ENCODE peak calls at places on chromosomes 7 and 10, in five cellular contexts. One of them, this sample, is unnamed.
A peak's percentile ranks its signal among the peaks of the same experiment; 100 is the strongest.

GRCh38 chr7:39589323-39590111 is 23.3 kb downstream of the YAE1 start:
- DNase-seq in pancreas: peak; percentile 26
- DNase-seq in left ventricle myocardium inferior: no peak
- DNase-seq in heart left ventricle: no peak
- DNase-seq in PC-3: peak; percentile 88
- DNase-seq in this sample: peak; percentile 62

GRCh38 chr10:122490268-122490667 is 28.9 kb downstream of the HTRA1 start:
- DNase-seq in pancreas: no peak
- DNase-seq in left ventricle myocardium inferior: no peak
- DNase-seq in heart left ventricle: no peak
- DNase-seq in PC-3: peak; percentile 48
- DNase-seq in this sample: no peak

GRCh38 chr7:1893451-1893850 is 223.4 kb downstream of the ELFN1 start:
- DNase-seq in pancreas: no peak
- DNase-seq in left ventricle myocardium inferior: no peak
- DNase-seq in heart left ventricle: no peak
- DNase-seq in PC-3: no peak
- DNase-seq in this sample: no peak

GRCh38 chr10:119030421-119031250 is 1.1 kb downstream of the NANOS1 start:
- DNase-seq in pancreas: peak; percentile 43
- DNase-seq in left ventricle myocardium inferior: peak; percentile 39
- DNase-seq in heart left ventricle: peak; percentile 60
- DNase-seq in PC-3: peak; percentile 52
- DNase-seq in this sample: peak; percentile 48

GRCh38 chr10:31832261-31832660 is 96.4 kb downstream of the ARHGAP12 start:
- DNase-seq in pancreas: no peak
- DNase-seq in left ventricle myocardium inferior: no peak
- DNase-seq in heart left ventricle: no peak
- DNase-seq in PC-3: no peak
- DNase-seq in this sample: no peak

GRCh38 chr7:112985377-112985987 is 101.1 kb downstream of the GPR85 start:
- DNase-seq in pancreas: no peak
- DNase-seq in left ventricle myocardium inferior: no peak
- DNase-seq in heart left ventricle: no peak
- DNase-seq in PC-3: peak; percentile 23
- DNase-seq in this sample: no peak

GRCh38 chr7:65910237-65910636 is 37.4 kb downstream of the VKORC1L1 start:
- DNase-seq in pancreas: no peak
- DNase-seq in left ventricle myocardium inferior: no peak
- DNase-seq in heart left ventricle: no peak
- DNase-seq in PC-3: no peak
- DNase-seq in this sample: no peak

GRCh38 chr10:129744896-129745750 is 219.0 kb downstream of the EBF3 start:
- DNase-seq in pancreas: no peak
- DNase-seq in left ventricle myocardium inferior: no peak
- DNase-seq in heart left ventricle: no peak
- DNase-seq in PC-3: no peak
- DNase-seq in this sample: no peak

GRCh38 chr10:47012214-47012613 is 101.0 kb downstream of the PTPN20 start:
- DNase-seq in pancreas: no peak
- DNase-seq in left ventricle myocardium inferior: no peak
- DNase-seq in heart left ventricle: no peak
- DNase-seq in PC-3: no peak
- DNase-seq in this sample: no peak

GRCh38 chr10:114709966-114710365 is 51.9 kb upstream of the ABLIM1 start:
- DNase-seq in pancreas: no peak
- DNase-seq in left ventricle myocardium inferior: no peak
- DNase-seq in heart left ventricle: no peak
- DNase-seq in PC-3: peak; percentile 35
- DNase-seq in this sample: no peak

GRCh38 chr7:112180223-112180622 is 26.0 kb downstream of the DOCK4 start:
- DNase-seq in pancreas: no peak
- DNase-seq in left ventricle myocardium inferior: no peak
- DNase-seq in heart left ventricle: no peak
- DNase-seq in PC-3: no peak
- DNase-seq in this sample: no peak

GRCh38 chr7:47267346-47267745 is 314.6 kb downstream of the TNS3 start:
- DNase-seq in pancreas: no peak
- DNase-seq in left ventricle myocardium inferior: no peak
- DNase-seq in heart left ventricle: no peak
- DNase-seq in PC-3: no peak
- DNase-seq in this sample: no peak

GRCh38 chr7:16318463-16318862 is 102.9 kb downstream of the CRPPA start:
- DNase-seq in pancreas: no peak
- DNase-seq in left ventricle myocardium inferior: no peak
- DNase-seq in heart left ventricle: no peak
- DNase-seq in PC-3: peak; percentile 2
- DNase-seq in this sample: no peak

GRCh38 chr7:13071999-13072398 is 384.6 kb downstream of the ARL4A start:
- DNase-seq in pancreas: no peak
- DNase-seq in left ventricle myocardium inferior: no peak
- DNase-seq in heart left ventricle: no peak
- DNase-seq in PC-3: no peak
- DNase-seq in this sample: no peak

GRCh38 chr7:56092789-56093531 is at the start of gene PHKG1:
- DNase-seq in pancreas: peak; percentile 76
- DNase-seq in left ventricle myocardium inferior: peak; percentile 87
- DNase-seq in heart left ventricle: peak; percentile 90
- DNase-seq in PC-3: peak; percentile 63
- DNase-seq in this sample: no peak

GRCh38 chr7:83684928-83685327 is 36.0 kb upstream of the SEMA3E start:
- DNase-seq in pancreas: no peak
- DNase-seq in left ventricle myocardium inferior: no peak
- DNase-seq in heart left ventricle: no peak
- DNase-seq in PC-3: peak; percentile 62
- DNase-seq in this sample: no peak

GRCh38 chr7:17301491-17302101 is 3.1 kb downstream of the AHR start:
- DNase-seq in pancreas: peak; percentile 39
- DNase-seq in left ventricle myocardium inferior: no peak
- DNase-seq in heart left ventricle: peak; percentile 34
- DNase-seq in PC-3: peak; percentile 66
- DNase-seq in this sample: peak; percentile 5

GRCh38 chr7:100157334-100158228 is 942 bp downstream of the TRAPPC14 start:
- DNase-seq in pancreas: no peak
- DNase-seq in left ventricle myocardium inferior: no peak
- DNase-seq in heart left ventricle: no peak
- DNase-seq in PC-3: peak; percentile 67
- DNase-seq in this sample: no peak

GRCh38 chr10:132337019-132337418 is 5.0 kb downstream of the LRRC27 start:
- DNase-seq in pancreas: no peak
- DNase-seq in left ventricle myocardium inferior: no peak
- DNase-seq in heart left ventricle: no peak
- DNase-seq in PC-3: no peak
- DNase-seq in this sample: no peak

GRCh38 chr7:159144756-159145543 is at the start of gene VIPR2:
- DNase-seq in pancreas: no peak
- DNase-seq in left ventricle myocardium inferior: peak; percentile 50
- DNase-seq in heart left ventricle: peak; percentile 51
- DNase-seq in PC-3: no peak
- DNase-seq in this sample: no peak

GRCh38 chr7:99270702-99271101 is 1.9 kb upstream of the MYH16 start:
- DNase-seq in pancreas: no peak
- DNase-seq in left ventricle myocardium inferior: no peak
- DNase-seq in heart left ventricle: no peak
- DNase-seq in PC-3: no peak
- DNase-seq in this sample: no peak

GRCh38 chr10:21401196-21401595 is 124.3 kb downstream of the SKIDA1 start:
- DNase-seq in pancreas: no peak
- DNase-seq in left ventricle myocardium inferior: no peak
- DNase-seq in heart left ventricle: no peak
- DNase-seq in PC-3: no peak
- DNase-seq in this sample: no peak

GRCh38 chr7:134886353-134887057 is 99.8 kb upstream of the AGBL3 start:
- DNase-seq in pancreas: no peak
- DNase-seq in left ventricle myocardium inferior: peak; percentile 62
- DNase-seq in heart left ventricle: peak; percentile 62
- DNase-seq in PC-3: peak; percentile 62
- DNase-seq in this sample: no peak

GRCh38 chr7:94324380-94325120 is 70.1 kb upstream of the COL1A2 start:
- DNase-seq in pancreas: no peak
- DNase-seq in left ventricle myocardium inferior: no peak
- DNase-seq in heart left ventricle: no peak
- DNase-seq in PC-3: no peak
- DNase-seq in this sample: no peak

DNA sequence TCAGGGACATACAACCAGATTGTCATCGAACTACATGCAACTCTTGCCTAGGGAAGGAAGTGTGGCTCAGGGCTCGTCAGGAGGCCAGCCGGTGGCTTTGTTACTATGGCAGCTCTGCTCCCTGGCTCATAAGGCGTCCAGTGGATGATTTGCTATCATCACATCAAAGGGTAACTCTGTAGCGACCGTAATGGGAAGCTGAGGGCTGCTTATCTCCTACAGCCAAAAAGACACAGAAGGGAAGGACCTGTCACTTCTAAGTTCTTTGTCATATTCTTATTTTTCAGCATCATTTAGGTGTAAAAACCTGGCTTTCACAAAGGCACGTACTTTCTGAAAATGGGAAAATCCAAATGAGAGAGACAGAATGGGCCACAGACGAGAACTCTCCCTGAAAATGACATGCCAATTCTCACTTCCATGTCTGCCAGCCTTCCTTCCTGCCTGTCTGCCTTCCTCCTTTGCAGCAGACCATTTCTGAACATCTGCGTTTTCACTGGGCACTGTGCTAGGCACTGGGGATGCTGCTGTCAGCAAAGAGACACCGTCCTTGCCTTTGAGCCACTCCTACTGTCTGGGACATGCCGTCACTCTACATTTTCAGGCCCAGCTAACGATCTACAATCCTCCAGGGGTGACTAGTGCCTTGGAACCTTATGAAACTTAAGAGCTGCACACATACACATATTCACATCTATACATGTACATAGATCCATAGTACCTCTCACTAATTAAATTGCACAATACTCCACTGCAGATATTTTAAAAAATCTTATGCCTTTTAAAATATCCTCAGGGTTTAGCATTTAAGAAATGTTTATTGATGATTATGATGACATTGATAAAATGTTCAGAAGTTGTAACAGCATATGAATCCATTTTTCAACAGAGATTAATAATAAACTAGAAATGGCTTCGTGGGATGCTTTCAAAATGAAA is 26.9 kb downstream of the ENKUR start:
- DNase-seq in pancreas: no peak
- DNase-seq in left ventricle myocardium inferior: no peak
- DNase-seq in heart left ventricle: peak; percentile 28
- DNase-seq in PC-3: no peak
- DNase-seq in this sample: no peak
- H3K4me1 ChIP-seq in pancreas: peaks cover 8% of the 10 kb centered on the region
- H3K4me1 ChIP-seq in left ventricle myocardium inferior: peaks cover 21% of the 10 kb centered on the region
- H3K4me1 ChIP-seq in heart left ventricle: peaks cover 7% of the 10 kb centered on the region
- H3K4me1 ChIP-seq in PC-3: peaks cover 8% of the 10 kb centered on the region
- H3K4me1 ChIP-seq in this sample: no peaks in the 10 kb centered on the region

GRCh38 chr10:101287922-101288638 is 58.8 kb upstream of the LBX1 start:
- DNase-seq in pancreas: no peak
- DNase-seq in left ventricle myocardium inferior: no peak
- DNase-seq in heart left ventricle: no peak
- DNase-seq in PC-3: peak; percentile 16
- DNase-seq in this sample: no peak
- TF ChIP-seq CTCF in pancreas: no peak
- TF ChIP-seq CTCF in left ventricle myocardium inferior: peak; percentile 22
- TF ChIP-seq CTCF in heart left ventricle: no peak
- TF ChIP-seq CTCF in PC-3: peak; percentile 34
- TF ChIP-seq CTCF in this sample: no peak

DNA sequence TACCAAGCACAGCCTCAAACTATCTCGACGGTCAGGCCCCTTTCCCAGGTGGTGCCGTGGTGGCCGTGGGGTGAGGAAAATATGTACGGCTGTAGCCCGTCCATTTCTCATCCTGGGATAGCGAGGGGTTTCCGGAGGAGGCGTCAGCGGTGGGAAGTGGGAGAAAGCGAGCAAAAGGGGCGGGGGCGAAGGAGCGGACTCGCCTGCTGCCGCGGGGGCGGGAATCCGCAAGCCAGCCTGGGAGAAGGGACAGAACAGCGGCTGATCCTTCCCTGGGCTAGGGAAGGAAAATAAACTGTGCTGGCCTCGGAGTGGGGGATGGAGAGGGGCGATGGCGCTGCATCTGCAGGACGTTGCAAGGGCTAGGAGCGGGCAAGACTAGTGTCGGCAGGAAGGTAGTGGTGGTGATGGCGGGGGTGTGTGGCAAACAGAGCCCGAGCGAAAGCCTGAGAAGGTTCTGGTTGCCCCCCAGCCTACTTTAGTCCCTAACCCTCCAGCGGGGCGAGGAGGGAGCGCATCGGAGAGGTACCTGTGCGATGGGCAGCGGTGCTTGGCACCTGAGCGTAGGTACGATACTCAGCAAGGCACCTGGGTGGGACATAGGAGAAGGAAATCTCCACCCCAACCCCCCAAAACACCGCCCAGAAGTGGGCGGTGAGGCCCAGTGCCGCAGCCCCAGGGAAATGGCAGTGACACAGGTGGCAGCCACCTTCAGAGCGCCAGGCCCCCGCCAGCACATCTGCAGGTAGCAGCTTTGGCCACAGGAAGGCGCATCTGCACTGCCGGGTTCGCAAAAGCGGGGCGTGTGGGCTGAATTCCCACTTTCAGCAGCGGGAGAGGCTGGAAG is 49.9 kb upstream of the STEAP1B start:
- DNase-seq in pancreas: no peak
- DNase-seq in left ventricle myocardium inferior: no peak
- DNase-seq in heart left ventricle: no peak
- DNase-seq in PC-3: peak; percentile 64
- DNase-seq in this sample: no peak
- H3K4me1 ChIP-seq in pancreas: no peaks in the 10 kb centered on the region
- H3K4me1 ChIP-seq in left ventricle myocardium inferior: peaks cover 9% of the 10 kb centered on the region
- H3K4me1 ChIP-seq in heart left ventricle: peaks cover 7% of the 10 kb centered on the region
- H3K4me1 ChIP-seq in PC-3: no peaks in the 10 kb centered on the region
- H3K4me1 ChIP-seq in this sample: no peaks in the 10 kb centered on the region

GRCh38 chr10:48444861-48445841 is 138.7 kb downstream of the MAPK8 start:
- DNase-seq in pancreas: no peak
- DNase-seq in left ventricle myocardium inferior: no peak
- DNase-seq in heart left ventricle: peak; percentile 32
- DNase-seq in PC-3: peak; percentile 59
- DNase-seq in this sample: no peak

GRCh38 chr10:48442809-48443177 is 136.3 kb downstream of the MAPK8 start:
- DNase-seq in pancreas: no peak
- DNase-seq in left ventricle myocardium inferior: no peak
- DNase-seq in heart left ventricle: no peak
- DNase-seq in PC-3: no peak
- DNase-seq in this sample: no peak

GRCh38 chr10:48445932-48446331 is 139.5 kb downstream of the MAPK8 start:
- DNase-seq in pancreas: no peak
- DNase-seq in left ventricle myocardium inferior: no peak
- DNase-seq in heart left ventricle: no peak
- DNase-seq in PC-3: no peak
- DNase-seq in this sample: no peak

GRCh38 chr10:48442090-48442808 is 135.8 kb downstream of the MAPK8 start:
- DNase-seq in pancreas: no peak
- DNase-seq in left ventricle myocardium inferior: no peak
- DNase-seq in heart left ventricle: no peak
- DNase-seq in PC-3: no peak
- DNase-seq in this sample: peak; percentile 38

GRCh38 chr10:48444266-48444665 is 137.8 kb downstream of the MAPK8 start:
- DNase-seq in pancreas: no peak
- DNase-seq in left ventricle myocardium inferior: no peak
- DNase-seq in heart left ventricle: peak; percentile 32
- DNase-seq in PC-3: peak; percentile 49
- DNase-seq in this sample: no peak
- TF ChIP-seq CTCF in pancreas: no peak
- TF ChIP-seq CTCF in left ventricle myocardium inferior: peak; percentile 48
- TF ChIP-seq CTCF in heart left ventricle: peak; percentile 9
- TF ChIP-seq CTCF in PC-3: peak; percentile 47
- TF ChIP-seq CTCF in this sample: no peak

This sample was measured in CD8-positive, alpha-beta T cell.